ENCODE peak calls at places on chromosomes 16 and 17, in seven cellular contexts. P is GM23338, Y is PC-3, Q is lower lobe of right lung, I is hepatocyte, J is tibial nerve, H is Panc1. U is an unnamed sample. For H3K4me1, the result is how much of the 10 kb centered on the place peaks cover.

GRCh38 chr16:17160285-17160854 is 310.4 kb downstream of the XYLT1 start:
- DNase-seq in Y (no peak), H (no peak), I (no peak), P (peak), J (no peak), Q (no peak), U (peak)

GRCh38 chr16:13835935-13836334 is 84.0 kb upstream of the ERCC4 start:
- DNase-seq in J (no peak), I (no peak), Y (no peak), P (no peak), H (no peak), Q (no peak), U (no peak)

GRCh38 chr17:1471931-1472727 is 16.1 kb upstream of the CRK start:
- DNase-seq in H (no peak), P (peak), Y (no peak), Q (no peak), I (no peak), J (no peak), U (no peak)

GRCh38 chr17:2730764-2731353 is 18.6 kb downstream of the CCDC92B start:
- DNase-seq in Y (no peak), Q (no peak), H (no peak), I (no peak), J (no peak), P (no peak), U (no peak)

GRCh38 chr17:50834786-50835562 is 412 bp upstream of the WFIKKN2 start:
- DNase-seq in Y (no peak), I (no peak), J (no peak), P (peak), Q (no peak), H (no peak), U (no peak)

GRCh38 chr16:85612801-85613608 is at the start of gene GSE1:
- DNase-seq in H (no peak), Y (peak), J (peak), P (peak), Q (peak), I (peak), U (peak)

GRCh38 chr16:5634781-5635180 is 537.2 kb upstream of the EEF2KMT start:
- DNase-seq in Y (no peak), H (no peak), J (no peak), P (no peak), Q (no peak), I (no peak), U (peak)

GRCh38 chr17:64162575-64162974 is 32.6 kb upstream of the ERN1 start:
- DNase-seq in I (no peak), H (no peak), Q (no peak), J (no peak), Y (no peak), P (no peak), U (no peak)

GRCh38 chr17:62109924-62110323 is 44.8 kb upstream of the MED13 start:
- DNase-seq in H (no peak), J (no peak), Y (peak), P (no peak), Q (no peak), I (no peak), U (no peak)

GRCh38 chr17:35709874-35710273 is 21.6 kb upstream of the RASL10B start:
- DNase-seq in Y (no peak), J (no peak), I (no peak), Q (no peak), H (no peak), P (no peak), U (no peak)

GRCh38 chr16:68003031-68003430 is 3.7 kb upstream of the DPEP2 start:
- DNase-seq in Q (no peak), I (no peak), H (no peak), J (no peak), P (no peak), Y (no peak), U (no peak)
- H3K4me3 ChIP-seq in Q (no peak), I (no peak), H (no peak), J (no peak), P (no peak), Y (no peak), U (no peak)

DNA sequence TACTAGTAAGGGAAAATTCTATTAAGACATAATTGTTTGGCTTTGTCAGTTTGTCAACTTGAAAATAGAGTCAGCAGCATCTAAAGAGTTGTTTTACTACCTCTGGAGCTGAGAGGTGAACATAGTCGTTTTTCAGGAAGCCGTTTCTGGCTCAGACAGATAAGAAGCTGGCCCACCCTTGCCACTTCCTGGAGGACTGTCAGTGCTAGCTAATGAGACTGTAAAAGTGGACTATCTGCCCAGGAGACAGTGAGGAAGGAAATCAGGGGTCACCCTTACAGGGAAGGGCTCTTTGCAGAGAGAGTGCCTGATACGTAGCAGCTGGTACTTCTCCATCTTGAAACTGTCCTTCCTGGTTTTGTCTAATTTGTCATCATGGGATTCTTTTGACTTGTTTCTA is 328.7 kb downstream of the WWOX start:
- DNase-seq in H (no peak), P (no peak), Y (no peak), Q (no peak), I (no peak), J (no peak), U (no peak)
- H3K4me1 ChIP-seq in H (under half), P (under half), Y (under half), Q (under half), I (under half), J (under half), U (under half)

GRCh38 chr16:80802902-80803301 is 1.5 kb downstream of the CDYL2 start:
- DNase-seq in J (no peak), I (no peak), Y (no peak), H (no peak), Q (no peak), P (no peak), U (no peak)

GRCh38 chr16:80802129-80802528 is 2.3 kb downstream of the CDYL2 start:
- DNase-seq in H (no peak), I (no peak), J (no peak), P (no peak), Y (no peak), Q (no peak), U (no peak)

GRCh38 chr16:80803341-80804060 is 897 bp downstream of the CDYL2 start:
- DNase-seq in Q (peak), Y (peak), H (no peak), P (peak), J (no peak), I (peak), U (no peak)

GRCh38 chr16:80804451-80805383 is at the start of gene CDYL2:
- DNase-seq in J (no peak), Y (peak), Q (peak), P (peak), H (no peak), I (peak), U (peak)

GRCh38 chr16:80804061-80804450 is 342 bp downstream of the CDYL2 start:
- DNase-seq in H (no peak), Q (peak), J (no peak), Y (peak), I (peak), P (peak), U (peak)
- TF ChIP-seq CTCF in H (no peak), Q (no peak), J (no peak), Y (no peak), I (no peak), P (no peak), U (no peak)

GRCh38 chr16:27332105-27332504 is 18.3 kb downstream of the IL4R start:
- DNase-seq in J (no peak), P (no peak), H (no peak), I (no peak), Q (no peak), Y (no peak), U (no peak)
- H3K4me3 ChIP-seq in J (no peak), P (no peak), H (no peak), I (no peak), Q (no peak), Y (no peak), U (no peak)

GRCh38 chr17:81486174-81486810 is 26.3 kb downstream of the ACTG1 start:
- DNase-seq in Q (no peak), P (no peak), J (no peak), I (no peak), Y (no peak), H (no peak), U (no peak)
- H3K4me1 ChIP-seq in Q (under half), P (under half), J (under half), I (under half), Y (under half), H (half or more), U (under half)

DNA sequence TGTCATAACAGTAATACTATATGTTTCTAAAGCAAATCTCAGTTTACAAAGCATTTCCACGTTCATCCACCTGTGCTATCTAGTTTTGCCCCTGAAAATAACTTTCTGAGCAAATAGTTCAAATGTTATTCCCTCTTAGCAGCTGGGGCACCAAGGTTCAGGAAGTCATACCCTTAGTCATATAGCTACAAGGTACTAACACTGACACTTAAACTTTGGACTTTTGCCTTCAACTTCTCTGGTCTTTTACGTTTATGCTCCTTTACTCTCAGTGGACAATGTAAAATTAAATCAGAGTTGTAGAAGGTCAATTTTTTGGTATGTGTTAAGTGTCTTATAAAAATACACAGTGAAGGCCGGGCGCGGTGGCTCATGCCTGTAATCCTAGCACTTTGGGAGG is 33.0 kb downstream of the COX11 start:
- DNase-seq in Q (no peak), I (no peak), J (no peak), H (no peak), Y (no peak), P (no peak), U (no peak)
- TF ChIP-seq CTCF in Q (no peak), I (no peak), J (no peak), H (no peak), Y (no peak), P (no peak), U (no peak)

GRCh38 chr17:39404542-39405378 is 3.3 kb upstream of the FBXL20 start:
- DNase-seq in Q (no peak), I (no peak), P (no peak), H (no peak), J (no peak), Y (peak), U (no peak)
- H3K4me3 ChIP-seq in Q (no peak), I (no peak), P (no peak), H (no peak), J (no peak), Y (no peak), U (no peak)

DNA sequence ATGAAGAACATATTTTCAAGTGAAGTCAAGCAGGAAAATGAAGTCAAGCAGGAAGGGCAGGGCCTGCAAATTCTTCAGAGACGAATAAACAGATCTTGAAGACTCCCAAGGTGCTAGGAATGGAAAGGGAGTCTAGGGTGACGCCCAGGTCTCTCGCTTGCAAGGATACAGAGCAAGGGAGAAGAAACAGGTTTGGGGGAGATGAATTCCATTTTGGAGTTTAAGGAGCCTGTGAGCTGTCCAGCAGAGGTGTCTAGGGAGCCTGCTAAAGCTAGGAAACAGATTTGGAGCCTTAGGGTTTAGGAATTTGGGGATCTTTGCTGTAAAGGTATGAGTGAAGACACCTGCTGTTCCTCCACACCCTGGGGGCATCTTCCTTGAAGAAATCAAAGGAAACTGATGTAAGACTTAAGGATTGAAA is 2.0 kb upstream of the UNKL start:
- DNase-seq in P (no peak), J (no peak), Y (peak), I (no peak), H (no peak), Q (no peak), U (no peak)
- H3K4me1 ChIP-seq in P (under half), J (under half), Y (under half), I (under half), H (under half), Q (under half), U (under half)

GRCh38 chr16:69399361-69399760 is 13.6 kb upstream of the TERF2 start:
- DNase-seq in H (no peak), P (no peak), I (no peak), Y (no peak), Q (no peak), J (no peak), U (no peak)

GRCh38 chr16:69395859-69396186 is 10.0 kb upstream of the TERF2 start:
- DNase-seq in J (no peak), Q (no peak), P (no peak), I (no peak), Y (no peak), H (no peak), U (no peak)

GRCh38 chr16:69393898-69394849 is 8.4 kb upstream of the TERF2 start:
- DNase-seq in Y (peak), J (no peak), H (no peak), Q (no peak), P (no peak), I (no peak), U (no peak)

GRCh38 chr16:69396187-69397061 is 10.6 kb upstream of the TERF2 start:
- DNase-seq in P (peak), Q (no peak), H (no peak), Y (peak), I (peak), J (peak), U (peak)

GRCh38 chr16:69397821-69398521 is 12.2 kb upstream of the TERF2 start:
- DNase-seq in I (peak), Y (peak), P (peak), H (no peak), J (peak), Q (no peak), U (peak)
- TF ChIP-seq CTCF in I (peak), Y (peak), P (peak), H (peak), J (peak), Q (peak), U (peak)

U was measured in BE2C.